ENCODE peak calls at places on chromosome 4, in six cellular contexts. C, M, S, W, B and K are unnamed samples.

GRCh38 chr4:68599150-68599549 is 23.0 kb upstream of the UGT2B17 start:
- DNase-seq in C (no peak), B (no peak), S (no peak), W (no peak), M (no peak), K (no peak)

GRCh38 chr4:138341739-138342415 is 99.7 kb upstream of the SLC7A11 start:
- DNase-seq in B (no peak), C (no peak), S (no peak), W (no peak), M (no peak), K (peak; percentile 75)

GRCh38 chr4:32169841-32170240 is 1449.7 kb downstream of the PCDH7 start:
- DNase-seq in C (no peak), M (no peak), S (no peak), W (no peak), B (no peak), K (peak; percentile 54)

GRCh38 chr4:3689576-3690551 is 76.3 kb upstream of the ADRA2C start:
- DNase-seq in C (no peak), S (no peak), B (no peak), M (no peak), W (no peak), K (no peak)

GRCh38 chr4:74423101-74423500 is 21.8 kb upstream of the AREG start:
- DNase-seq in M (no peak), W (no peak), S (peak; percentile 51), B (no peak), C (no peak), K (peak; percentile 60)

GRCh38 chr4:77913353-77913752 is 50.7 kb downstream of the MRPL1 start:
- DNase-seq in C (no peak), B (no peak), W (no peak), M (no peak), S (no peak), K (no peak)

GRCh38 chr4:172927096-172927495 is 241.5 kb upstream of the GALNT7 start:
- DNase-seq in M (no peak), W (no peak), B (no peak), S (no peak), C (no peak), K (no peak)

GRCh38 chr4:4659871-4660651 is 118.2 kb upstream of the STX18 start:
- DNase-seq in B (no peak), C (no peak), M (no peak), W (no peak), S (no peak), K (no peak)

GRCh38 chr4:126106658-126107057 is 791.9 kb downstream of the FAT4 start:
- DNase-seq in S (no peak), C (no peak), B (peak; percentile 62), M (no peak), W (no peak), K (peak; percentile 10)

GRCh38 chr4:1798530-1799363 is 5.7 kb downstream of the FGFR3 start:
- DNase-seq in C (no peak), W (no peak), M (no peak), B (no peak), S (no peak), K (no peak)

GRCh38 chr4:53847935-53848334 is 216.5 kb downstream of the CHIC2 start:
- DNase-seq in B (no peak), S (no peak), C (no peak), W (no peak), M (no peak), K (no peak)

GRCh38 chr4:124083706-124084105 is 628.8 kb downstream of the ANKRD50 start:
- DNase-seq in W (no peak), C (no peak), S (no peak), B (no peak), M (no peak), K (no peak)

GRCh38 chr4:53587123-53587522 is 4.2 kb downstream of the LNX1 start:
- DNase-seq in W (no peak), S (no peak), C (no peak), M (no peak), B (no peak), K (no peak)

GRCh38 chr4:186201535-186202230 is 10.3 kb downstream of the CYP4V2 start:
- DNase-seq in B (peak; percentile 81), S (peak; percentile 28), M (peak; percentile 53), W (peak; percentile 37), C (peak; percentile 61), K (peak; percentile 88)

GRCh38 chr4:159048166-159048886 is 54.6 kb upstream of the RAPGEF2 start:
- DNase-seq in M (no peak), C (no peak), B (peak; percentile 83), W (no peak), S (peak; percentile 69), K (no peak)

GRCh38 chr4:114076865-114077264 is 97.4 kb upstream of the ARSJ start:
- DNase-seq in M (no peak), B (no peak), W (no peak), S (no peak), C (no peak), K (no peak)

GRCh38 chr4:88097301-88097700 is 61.1 kb downstream of the ABCG2 start:
- DNase-seq in M (no peak), S (no peak), C (no peak), W (no peak), B (no peak), K (peak; percentile 9)

GRCh38 chr4:64781737-64782326 is 372.6 kb upstream of the TECRL start:
- DNase-seq in W (no peak), S (no peak), M (no peak), C (no peak), B (peak; percentile 61), K (peak; percentile 68)

GRCh38 chr4:147787204-147787603 is 55.3 kb downstream of the ARHGAP10 start:
- DNase-seq in M (no peak), C (no peak), B (no peak), S (no peak), W (no peak), K (no peak)

GRCh38 chr4:43776371-43776770 is 672.2 kb downstream of the KCTD8 start:
- DNase-seq in C (no peak), W (no peak), S (no peak), M (no peak), B (peak; percentile 56), K (peak; percentile 55)

GRCh38 chr4:3069661-3070199 is 4.6 kb downstream of the HTT-AS start:
- DNase-seq in W (no peak), S (no peak), M (no peak), B (no peak), C (no peak), K (no peak)

GRCh38 chr4:122963222-122963621 is 40.8 kb upstream of the NUDT6 start:
- DNase-seq in S (no peak), B (no peak), M (no peak), C (no peak), W (no peak), K (no peak)

GRCh38 chr4:122722256-122722655 is 10.2 kb upstream of the BBS12 start:
- DNase-seq in S (no peak), C (no peak), W (no peak), M (no peak), B (no peak), K (no peak)

GRCh38 chr4:10180603-10180926 is 64.0 kb upstream of the WDR1 start:
- DNase-seq in W (no peak), B (no peak), M (no peak), S (no peak), C (no peak), K (peak; percentile 97)

GRCh38 chr4:48341776-48342558 is 638 bp downstream of the SLAIN2 start:
- DNase-seq in S (peak; percentile 57), M (no peak), C (peak; percentile 38), W (peak; percentile 27), B (peak; percentile 25), K (peak; percentile 58)

GRCh38 chr4:172830295-172830764 is 338.3 kb upstream of the GALNT7 start:
- DNase-seq in W (no peak), B (peak; percentile 55), M (no peak), S (no peak), C (no peak), K (peak; percentile 65)

GRCh38 chr4:109049926-109050325 is 252.5 kb downstream of the COL25A1 start:
- DNase-seq in M (no peak), B (no peak), W (no peak), C (no peak), S (no peak), K (no peak)